ENCODE peak calls at places on chromosome 9, in six cellular contexts. P is SK-N-SH; K is H9; M is pancreas; V is naive thymus-derived CD4-positive, alpha-beta T cell; H is upper lobe of right lung. W is an unnamed sample.

GRCh38 chr9:34501889-34502425 is 20.8 kb downstream of the ENHO start:
- DNase-seq in P (no peak), K (peak; percentile 54), M (no peak), V (no peak), H (peak; percentile 79), W (peak; percentile 99)

GRCh38 chr9:16213781-16214515 is 656.5 kb downstream of the BNC2 start:
- DNase-seq in M (no peak), V (no peak), P (no peak), K (no peak), H (no peak), W (no peak)

GRCh38 chr9:115941561-115942315 is 211.9 kb upstream of the PAPPA start:
- DNase-seq in V (no peak), P (no peak), H (no peak), K (no peak), M (no peak), W (no peak)

GRCh38 chr9:114276908-114277821 is 45.7 kb upstream of the ORM1 start:
- DNase-seq in V (no peak), M (peak; percentile 16), P (no peak), H (peak; percentile 40), K (peak; percentile 17), W (no peak)

GRCh38 chr9:9791621-9792020 is 821.2 kb downstream of the PTPRD start:
- DNase-seq in M (no peak), V (no peak), K (no peak), P (no peak), H (no peak), W (no peak)

GRCh38 chr9:83236029-83236696 is 173.2 kb upstream of the RASEF start:
- DNase-seq in V (no peak), H (no peak), P (no peak), M (no peak), K (no peak), W (no peak)

GRCh38 chr9:5949103-5949699 is 58.5 kb downstream of the MLANA start:
- DNase-seq in K (no peak), M (no peak), H (no peak), P (no peak), V (peak; percentile 5), W (no peak)

GRCh38 chr9:94867281-94867841 is 140.9 kb downstream of the AOPEP start:
- DNase-seq in K (no peak), M (peak; percentile 77), V (no peak), P (peak; percentile 17), H (peak; percentile 77), W (no peak)

GRCh38 chr9:90774682-90775081 is 26.9 kb upstream of the SYK start:
- DNase-seq in V (no peak), M (no peak), K (no peak), H (no peak), P (no peak), W (no peak)

GRCh38 chr9:36100532-36100931 is 36.0 kb upstream of the GLIPR2 start:
- DNase-seq in P (no peak), M (no peak), H (no peak), K (no peak), V (no peak), W (no peak)

GRCh38 chr9:129838707-129839259 is 3.5 kb downstream of the USP20 start:
- DNase-seq in P (no peak), M (no peak), K (no peak), H (no peak), V (no peak), W (no peak)

GRCh38 chr9:127519301-127520166 is 68.2 kb downstream of the LRSAM1 start:
- DNase-seq in V (no peak), K (peak; percentile 68), M (no peak), P (no peak), H (peak; percentile 68), W (no peak)

GRCh38 chr9:117704024-117704575 is at the start of gene TLR4:
- DNase-seq in K (peak; percentile 38), P (no peak), H (peak; percentile 73), V (no peak), M (peak; percentile 48), W (peak; percentile 32)

GRCh38 chr9:96487949-96488348 is 38.0 kb downstream of the HABP4 start:
- DNase-seq in V (no peak), M (no peak), K (no peak), H (no peak), P (no peak), W (no peak)

GRCh38 chr9:4994166-4994890 is 9.3 kb downstream of the JAK2 start:
- DNase-seq in K (no peak), H (no peak), V (no peak), P (no peak), M (no peak), W (no peak)

GRCh38 chr9:21096172-21096900 is 18.6 kb upstream of the IFNB1 start:
- DNase-seq in V (peak; percentile 31), K (no peak), H (no peak), P (no peak), M (no peak), W (no peak)

GRCh38 chr9:88579363-88579715 is 44.4 kb downstream of the NXNL2 start:
- DNase-seq in P (no peak), M (no peak), H (no peak), V (no peak), K (no peak), W (no peak)

GRCh38 chr9:88578486-88579362 is 43.7 kb downstream of the NXNL2 start:
- DNase-seq in M (peak; percentile 97), H (peak; percentile 90), K (peak; percentile 87), P (peak; percentile 88), V (peak; percentile 60), W (peak; percentile 72)

GRCh38 chr9:88583901-88584596 is 49.1 kb downstream of the NXNL2 start:
- DNase-seq in V (no peak), P (no peak), K (no peak), H (no peak), M (no peak), W (no peak)

GRCh38 chr9:88577736-88578485 is 42.9 kb downstream of the NXNL2 start:
- DNase-seq in V (peak; percentile 7), H (no peak), K (no peak), M (no peak), P (no peak), W (no peak)

GRCh38 chr9:88580961-88581360 is 46.0 kb downstream of the NXNL2 start:
- DNase-seq in P (no peak), K (no peak), V (no peak), M (no peak), H (no peak), W (no peak)
- H3K27ac ChIP-seq in P (no peak overlapping the region), K (no peak overlapping the region), V (no peak overlapping the region), M (no peak overlapping the region), H (no peak overlapping the region), W (no peak overlapping the region)

GRCh38 chr9:37975639-37976038 is 71.7 kb upstream of the SLC25A51 start:
- DNase-seq in V (no peak), P (no peak), M (peak; percentile 25), H (no peak), K (no peak), W (no peak)

GRCh38 chr9:37972346-37972745 is 68.4 kb upstream of the SLC25A51 start:
- DNase-seq in P (no peak), V (no peak), H (peak; percentile 46), M (peak; percentile 56), K (no peak), W (no peak)

GRCh38 chr9:37971691-37972090 is 67.8 kb upstream of the SLC25A51 start:
- DNase-seq in K (no peak), M (no peak), V (no peak), H (no peak), P (no peak), W (no peak)

GRCh38 chr9:37976714-37977477 is 73.0 kb upstream of the SLC25A51 start:
- DNase-seq in H (no peak), M (peak; percentile 54), P (no peak), V (no peak), K (no peak), W (no peak)

GRCh38 chr9:37974506-37975173 is 70.7 kb upstream of the SLC25A51 start:
- DNase-seq in K (no peak), M (peak; percentile 33), P (no peak), H (peak; percentile 51), V (no peak), W (no peak)
- H3K27ac ChIP-seq in K (no peak overlapping the region), M (no peak overlapping the region), P (peak overlapping the region; percentile 63), H (no peak overlapping the region), V (no peak overlapping the region), W (no peak overlapping the region)

GRCh38 chr9:106921989-106922388 is 59.0 kb downstream of the ZNF462 start:
- DNase-seq in P (no peak), K (no peak), M (no peak), H (no peak), V (no peak), W (no peak)
- H3K27ac ChIP-seq in P (no peak overlapping the region), K (no peak overlapping the region), M (peak overlapping the region; percentile 79), H (no peak overlapping the region), V (no peak overlapping the region), W (peak overlapping the region; percentile 90)

DNA sequence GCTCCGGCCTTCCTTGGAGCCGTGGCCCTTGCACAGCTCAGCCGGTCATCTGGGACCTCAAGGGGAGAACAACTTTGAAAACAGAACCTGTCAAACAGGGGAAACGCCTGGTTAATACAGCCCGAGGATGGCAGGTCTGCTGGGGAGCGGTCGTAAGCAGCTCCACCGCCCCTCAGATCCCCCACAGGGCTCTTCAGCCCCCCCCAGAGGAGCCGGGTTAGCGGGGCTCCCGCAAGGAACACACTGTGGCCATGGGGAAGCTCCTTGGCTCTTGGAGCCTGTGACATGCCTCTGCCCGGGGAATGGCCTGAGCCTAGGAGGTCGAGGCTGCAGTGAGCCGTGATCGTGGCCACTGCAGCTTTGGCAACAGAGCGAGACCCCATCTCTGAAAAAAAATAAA is 6.8 kb downstream of the TMEM250 start:
- DNase-seq in K (peak; percentile 36), P (no peak), M (no peak), V (no peak), H (no peak), W (no peak)
- H3K27ac ChIP-seq in K (no peak overlapping the region), P (no peak overlapping the region), M (no peak overlapping the region), V (peak overlapping the region; percentile 62), H (no peak overlapping the region), W (no peak overlapping the region)

GRCh38 chr9:98975838-98976237 is 32.1 kb downstream of the COL15A1 start:
- DNase-seq in K (no peak), M (no peak), V (no peak), H (no peak), P (no peak), W (no peak)

GRCh38 chr9:98977813-98978212 is 34.1 kb downstream of the COL15A1 start:
- DNase-seq in V (no peak), M (no peak), K (no peak), P (no peak), H (no peak), W (no peak)

GRCh38 chr9:98977246-98977681 is 33.6 kb downstream of the COL15A1 start:
- DNase-seq in H (no peak), V (no peak), M (peak; percentile 73), K (no peak), P (no peak), W (no peak)

GRCh38 chr9:98980291-98980690 is 36.6 kb downstream of the COL15A1 start:
- DNase-seq in M (no peak), K (no peak), H (no peak), V (no peak), P (no peak), W (no peak)

GRCh38 chr9:98978231-98978681 is 34.5 kb downstream of the COL15A1 start:
- DNase-seq in K (no peak), M (no peak), P (no peak), H (no peak), V (no peak), W (no peak)
- H3K27ac ChIP-seq in K (no peak overlapping the region), M (no peak overlapping the region), P (no peak overlapping the region), H (peak overlapping the region; percentile 11), V (no peak overlapping the region), W (no peak overlapping the region)

DNA sequence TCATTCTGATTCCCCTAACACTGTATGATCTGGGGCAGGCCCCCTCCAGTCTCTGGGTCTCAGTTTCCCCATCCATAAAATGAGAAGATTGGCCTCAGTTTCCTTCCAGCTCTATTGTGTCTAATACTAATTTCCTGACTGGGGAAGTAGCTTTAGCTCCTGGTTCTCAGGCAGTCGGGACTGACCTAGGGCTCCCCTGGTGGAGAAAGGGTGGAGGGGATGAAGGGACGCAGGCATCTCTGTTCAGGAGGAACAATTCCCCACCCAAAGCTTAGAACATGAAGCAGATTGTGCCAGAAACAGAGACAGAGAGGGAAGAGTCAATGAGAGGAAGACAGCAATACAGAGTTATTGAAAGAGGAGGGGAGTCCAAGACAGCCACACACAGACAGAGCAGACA is 14.2 kb upstream of the PTGS1 start:
- DNase-seq in V (no peak), H (no peak), P (no peak), M (no peak), K (peak; percentile 61), W (no peak)
- H3K27ac ChIP-seq in V (no peak overlapping the region), H (no peak overlapping the region), P (no peak overlapping the region), M (no peak overlapping the region), K (no peak overlapping the region), W (no peak overlapping the region)

W was measured in caudate nucleus.